ENCODE peak calls at places on chromosomes 3 and 15, in five cellular contexts. One of them, this sample, is unnamed. For H4K20me1, the result is how much of the 10 kb centered on the place peaks cover.

GRCh38 chr15:85749261-85750151 is 45.2 kb downstream of the KLHL25 start:
- DNase-seq in fibroblast of lung: peak
- DNase-seq in GM12878: no peak
- DNase-seq in neural progenitor cell: no peak
- DNase-seq in K562: no peak
- DNase-seq in this sample: no peak

GRCh38 chr3:192299921-192300320 is 427.4 kb downstream of the FGF12 start:
- DNase-seq in fibroblast of lung: no peak
- DNase-seq in GM12878: no peak
- DNase-seq in neural progenitor cell: no peak
- DNase-seq in K562: no peak
- DNase-seq in this sample: no peak

GRCh38 chr3:187989458-187990153 is 164.4 kb upstream of the LPP start:
- DNase-seq in fibroblast of lung: no peak
- DNase-seq in GM12878: no peak
- DNase-seq in K562: no peak
- DNase-seq in neural progenitor cell: peak
- DNase-seq in this sample: no peak

GRCh38 chr3:34284959-34285358 is 486.5 kb downstream of the PDCD6IP start:
- DNase-seq in fibroblast of lung: no peak
- DNase-seq in K562: peak
- DNase-seq in neural progenitor cell: no peak
- DNase-seq in GM12878: no peak
- DNase-seq in this sample: no peak

GRCh38 chr3:169146866-169147245 is 516.7 kb downstream of the MECOM start:
- DNase-seq in fibroblast of lung: peak
- DNase-seq in neural progenitor cell: peak
- DNase-seq in GM12878: no peak
- DNase-seq in K562: no peak
- DNase-seq in this sample: no peak

GRCh38 chr15:39552546-39552945 is 28.3 kb upstream of the THBS1 start:
- DNase-seq in K562: no peak
- DNase-seq in fibroblast of lung: no peak
- DNase-seq in GM12878: no peak
- DNase-seq in neural progenitor cell: no peak
- DNase-seq in this sample: peak

GRCh38 chr3:9901967-9902366 is 681 bp upstream of the IL17RE start:
- DNase-seq in fibroblast of lung: no peak
- DNase-seq in neural progenitor cell: no peak
- DNase-seq in GM12878: no peak
- DNase-seq in K562: no peak
- DNase-seq in this sample: no peak

GRCh38 chr15:37682304-37682703 is 252.1 kb upstream of the TMCO5A start:
- DNase-seq in GM12878: no peak
- DNase-seq in K562: no peak
- DNase-seq in fibroblast of lung: peak
- DNase-seq in neural progenitor cell: peak
- DNase-seq in this sample: no peak

GRCh38 chr3:14210843-14211594 is 32.4 kb downstream of the LSM3 start:
- DNase-seq in neural progenitor cell: peak
- DNase-seq in GM12878: no peak
- DNase-seq in K562: no peak
- DNase-seq in fibroblast of lung: no peak
- DNase-seq in this sample: no peak

GRCh38 chr3:172272699-172273098 is 175.6 kb downstream of the GHSR start:
- DNase-seq in GM12878: no peak
- DNase-seq in fibroblast of lung: peak
- DNase-seq in K562: no peak
- DNase-seq in neural progenitor cell: no peak
- DNase-seq in this sample: no peak

GRCh38 chr3:8503461-8503860 is 1.8 kb downstream of the LMCD1 start:
- DNase-seq in fibroblast of lung: no peak
- DNase-seq in K562: no peak
- DNase-seq in GM12878: no peak
- DNase-seq in neural progenitor cell: no peak
- DNase-seq in this sample: no peak

GRCh38 chr3:146250449-146251382 is at the start of gene PLSCR4:
- DNase-seq in fibroblast of lung: peak
- DNase-seq in neural progenitor cell: peak
- DNase-seq in K562: peak
- DNase-seq in GM12878: no peak
- DNase-seq in this sample: peak

GRCh38 chr15:68999091-68999490 is 15.4 kb upstream of the NOX5 start:
- DNase-seq in fibroblast of lung: no peak
- DNase-seq in neural progenitor cell: no peak
- DNase-seq in GM12878: no peak
- DNase-seq in K562: no peak
- DNase-seq in this sample: no peak

GRCh38 chr3:185561374-185561943 is 9.1 kb upstream of the LIPH start:
- DNase-seq in GM12878: no peak
- DNase-seq in K562: no peak
- DNase-seq in fibroblast of lung: no peak
- DNase-seq in neural progenitor cell: no peak
- DNase-seq in this sample: no peak

GRCh38 chr3:37591130-37591865 is 270.4 kb upstream of the CTDSPL start:
- DNase-seq in neural progenitor cell: no peak
- DNase-seq in K562: no peak
- DNase-seq in fibroblast of lung: peak
- DNase-seq in GM12878: no peak
- DNase-seq in this sample: no peak

GRCh38 chr15:77457619-77458265 is 37.1 kb downstream of the HMG20A start:
- DNase-seq in GM12878: no peak
- DNase-seq in fibroblast of lung: peak
- DNase-seq in neural progenitor cell: no peak
- DNase-seq in K562: no peak
- DNase-seq in this sample: peak

GRCh38 chr15:84600331-84600686 is 500 bp upstream of the ZSCAN2 start:
- DNase-seq in K562: peak
- DNase-seq in GM12878: no peak
- DNase-seq in fibroblast of lung: peak
- DNase-seq in neural progenitor cell: peak
- DNase-seq in this sample: peak

GRCh38 chr3:150172356-150172755 is 201.7 kb upstream of the PFN2 start:
- DNase-seq in neural progenitor cell: no peak
- DNase-seq in fibroblast of lung: no peak
- DNase-seq in GM12878: no peak
- DNase-seq in K562: no peak
- DNase-seq in this sample: no peak

GRCh38 chr3:12301513-12301912 is 12.6 kb downstream of the PPARG start:
- DNase-seq in fibroblast of lung: no peak
- DNase-seq in GM12878: no peak
- DNase-seq in neural progenitor cell: no peak
- DNase-seq in K562: no peak
- DNase-seq in this sample: no peak

GRCh38 chr3:65961128-65961527 is 77.6 kb downstream of the MAGI1 start:
- DNase-seq in K562: no peak
- DNase-seq in fibroblast of lung: no peak
- DNase-seq in GM12878: no peak
- DNase-seq in neural progenitor cell: no peak
- DNase-seq in this sample: no peak

GRCh38 chr15:100210338-100210737 is 131.4 kb downstream of the ADAMTS17 start:
- DNase-seq in K562: no peak
- DNase-seq in neural progenitor cell: no peak
- DNase-seq in fibroblast of lung: no peak
- DNase-seq in GM12878: no peak
- DNase-seq in this sample: no peak

GRCh38 chr3:129975332-129976090 is 991 bp downstream of the TRH start:
- DNase-seq in fibroblast of lung: no peak
- DNase-seq in GM12878: no peak
- DNase-seq in neural progenitor cell: peak
- DNase-seq in K562: no peak
- DNase-seq in this sample: no peak

GRCh38 chr3:57335273-57335938 is 42.9 kb upstream of the ASB14 start:
- DNase-seq in fibroblast of lung: no peak
- DNase-seq in GM12878: no peak
- DNase-seq in K562: peak
- DNase-seq in neural progenitor cell: no peak
- DNase-seq in this sample: no peak

GRCh38 chr15:23750776-23751175 is 63.7 kb upstream of the NDN start:
- DNase-seq in GM12878: no peak
- DNase-seq in fibroblast of lung: no peak
- DNase-seq in neural progenitor cell: no peak
- DNase-seq in K562: no peak
- DNase-seq in this sample: no peak

DNA sequence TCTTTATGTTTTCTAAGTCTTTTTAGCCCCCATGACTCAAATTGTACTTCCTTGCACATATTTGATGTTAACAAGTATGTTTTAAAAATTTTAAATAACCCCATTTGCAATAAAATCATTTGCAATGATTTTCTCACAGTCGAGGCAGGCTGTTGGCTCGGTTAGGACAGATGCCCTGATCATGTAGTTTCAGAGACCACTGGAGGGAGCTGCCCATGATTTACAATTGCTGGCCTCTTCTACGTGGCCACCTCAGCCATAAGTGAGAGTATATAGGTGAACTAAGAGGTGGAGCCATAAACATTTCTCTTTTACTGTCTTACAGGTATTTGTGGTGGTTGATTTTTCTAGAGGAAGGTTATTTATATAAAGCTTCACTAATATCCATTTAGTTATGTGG is 1.7 kb downstream of the DTWD1 start:
- DNase-seq in GM12878: no peak
- DNase-seq in neural progenitor cell: peak
- DNase-seq in K562: peak
- DNase-seq in fibroblast of lung: no peak
- DNase-seq in this sample: no peak
- H3K4me3 ChIP-seq in GM12878: peak
- H3K4me3 ChIP-seq in neural progenitor cell: peak
- H3K4me3 ChIP-seq in K562: peak
- H3K4me3 ChIP-seq in fibroblast of lung: no peak
- H3K4me3 ChIP-seq in this sample: no peak

DNA sequence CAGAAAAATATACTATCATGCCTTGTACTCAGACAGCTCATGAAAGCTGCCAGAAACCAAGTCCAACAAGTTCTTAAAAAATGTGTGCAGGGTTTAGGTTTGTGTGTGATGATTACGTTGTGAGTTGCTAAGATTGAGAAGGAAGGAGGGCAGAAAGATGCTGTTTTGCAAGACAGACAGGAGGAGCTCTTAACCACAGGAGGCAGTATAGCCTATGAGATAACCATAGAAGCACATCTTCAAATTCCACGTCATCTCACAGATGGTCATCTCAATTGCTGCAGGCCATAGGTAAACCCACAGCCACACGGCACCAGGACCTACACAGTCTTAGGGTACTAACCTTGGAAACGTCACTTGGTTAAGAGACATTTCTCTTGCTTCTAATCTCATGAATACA is 192.0 kb downstream of the STT3B start:
- DNase-seq in fibroblast of lung: peak
- DNase-seq in neural progenitor cell: peak
- DNase-seq in K562: peak
- DNase-seq in GM12878: no peak
- DNase-seq in this sample: no peak
- H4K20me1 ChIP-seq in fibroblast of lung: under half
- H4K20me1 ChIP-seq in neural progenitor cell: under half
- H4K20me1 ChIP-seq in K562: under half
- H4K20me1 ChIP-seq in GM12878: under half
- H4K20me1 ChIP-seq in this sample: under half

DNA sequence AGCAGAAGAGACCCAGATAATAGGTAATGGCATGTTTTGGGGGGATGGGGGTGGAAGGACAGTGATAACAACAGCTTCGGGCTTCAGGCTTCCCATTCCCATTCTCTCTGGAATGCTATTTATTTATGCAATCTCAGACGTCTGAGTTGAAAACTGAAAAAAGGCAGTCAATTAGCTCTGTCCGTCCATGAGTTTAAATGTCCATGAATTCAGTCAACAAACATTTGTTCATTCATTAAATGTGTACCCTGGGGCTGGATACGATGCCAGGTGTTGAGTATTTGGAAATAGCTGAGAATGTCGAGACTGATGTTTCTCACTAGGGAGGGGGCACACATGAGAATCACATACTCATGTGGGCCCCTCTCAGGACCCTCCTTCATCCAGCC is 42.4 kb downstream of the AMOTL2 start:
- DNase-seq in fibroblast of lung: no peak
- DNase-seq in neural progenitor cell: no peak
- DNase-seq in GM12878: no peak
- DNase-seq in K562: no peak
- DNase-seq in this sample: no peak
- H3K4me2 ChIP-seq in fibroblast of lung: peak
- H3K4me2 ChIP-seq in neural progenitor cell: peak
- H3K4me2 ChIP-seq in GM12878: no peak
- H3K4me2 ChIP-seq in K562: no peak
- H3K4me2 ChIP-seq in this sample: no peak

GRCh38 chr3:114151091-114151490 is 27.8 kb downstream of the DRD3 start:
- DNase-seq in fibroblast of lung: no peak
- DNase-seq in neural progenitor cell: no peak
- DNase-seq in K562: no peak
- DNase-seq in GM12878: no peak
- DNase-seq in this sample: no peak

GRCh38 chr3:114154321-114154821 is 24.5 kb downstream of the DRD3 start:
- DNase-seq in fibroblast of lung: no peak
- DNase-seq in neural progenitor cell: peak
- DNase-seq in K562: no peak
- DNase-seq in GM12878: no peak
- DNase-seq in this sample: no peak

GRCh38 chr3:114157321-114157720 is 21.5 kb downstream of the DRD3 start:
- DNase-seq in GM12878: no peak
- DNase-seq in neural progenitor cell: no peak
- DNase-seq in fibroblast of lung: no peak
- DNase-seq in K562: no peak
- DNase-seq in this sample: no peak

GRCh38 chr3:114155370-114155821 is 23.5 kb downstream of the DRD3 start:
- DNase-seq in fibroblast of lung: peak
- DNase-seq in K562: peak
- DNase-seq in GM12878: no peak
- DNase-seq in neural progenitor cell: peak
- DNase-seq in this sample: no peak

DNA sequence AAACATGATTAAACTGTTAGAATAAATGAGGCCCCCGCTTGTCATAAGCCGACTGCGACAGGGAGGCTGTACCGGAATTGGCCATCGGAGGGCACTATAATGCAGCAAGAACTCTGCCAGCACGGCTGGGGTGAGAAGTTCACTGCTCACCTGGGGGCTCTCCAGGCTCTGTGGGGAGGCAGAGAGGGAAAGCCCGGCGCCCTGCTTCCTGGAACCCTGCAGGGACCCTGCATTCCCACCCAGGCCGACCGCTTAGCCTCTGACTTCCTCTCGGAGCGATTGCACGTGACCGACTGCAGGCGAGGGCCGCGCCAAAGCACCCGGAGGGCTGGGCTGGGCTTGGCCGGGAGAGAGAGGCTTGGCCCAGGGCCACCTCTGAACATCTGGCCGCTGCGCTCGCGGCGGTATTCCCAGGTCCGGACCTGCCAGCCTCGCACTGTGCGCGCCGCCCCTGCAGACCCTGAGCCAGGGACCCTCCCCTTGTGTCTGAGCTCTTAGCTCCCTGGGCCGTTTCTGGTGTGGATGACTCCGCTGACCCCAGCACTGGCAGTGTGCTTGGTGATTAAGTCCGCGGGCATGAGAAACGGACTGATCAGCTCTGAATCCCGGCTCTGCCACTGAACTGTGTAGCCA is 26.2 kb downstream of the DRD3 start:
- DNase-seq in K562: peak
- DNase-seq in neural progenitor cell: peak
- DNase-seq in GM12878: peak
- DNase-seq in fibroblast of lung: peak
- DNase-seq in this sample: peak
- H3K4me3 ChIP-seq in K562: peak
- H3K4me3 ChIP-seq in neural progenitor cell: peak
- H3K4me3 ChIP-seq in GM12878: peak
- H3K4me3 ChIP-seq in fibroblast of lung: peak
- H3K4me3 ChIP-seq in this sample: peak

GRCh38 chr3:170421758-170422157 is 3.1 kb downstream of the CLDN11 start:
- DNase-seq in GM12878: no peak
- DNase-seq in neural progenitor cell: no peak
- DNase-seq in K562: no peak
- DNase-seq in fibroblast of lung: no peak
- DNase-seq in this sample: no peak
- H4K20me1 ChIP-seq in GM12878: under half
- H4K20me1 ChIP-seq in neural progenitor cell: under half
- H4K20me1 ChIP-seq in K562: under half
- H4K20me1 ChIP-seq in fibroblast of lung: under half
- H4K20me1 ChIP-seq in this sample: under half

This sample was measured in MM.1S.